ENCODE peak calls at places on chromosomes 13 and 19, in ten cellular contexts. S, Y, G, L, K, H, E, B, X and V are unnamed samples.

GRCh38 chr13:37202264-37202663 is 96.8 kb upstream of the CSNK1A1L start:
- DNase-seq in S (no peak), Y (no peak), G (no peak), L (peak; percentile 16), K (no peak), H (no peak), E (no peak), B (no peak), X (no peak), V (no peak)

GRCh38 chr19:658059-658839 is 4.8 kb downstream of the RNF126 start:
- DNase-seq in S (no peak), Y (no peak), G (no peak), L (peak; percentile 52), K (no peak), H (no peak), E (no peak), B (no peak), X (no peak), V (no peak)

GRCh38 chr13:88248393-88248792 is 577.2 kb downstream of the SLITRK5 start:
- DNase-seq in S (no peak), Y (no peak), G (no peak), L (no peak), K (no peak), H (no peak), E (no peak), B (no peak), X (no peak), V (no peak)

GRCh38 chr13:112248406-112248760 is 127.8 kb upstream of the SPACA7 start:
- DNase-seq in S (no peak), Y (no peak), G (no peak), L (no peak), K (no peak), H (no peak), E (no peak), B (no peak), X (no peak), V (no peak)

GRCh38 chr19:46634656-46635218 is 1.3 kb downstream of the GNG8 start:
- DNase-seq in S (peak; percentile 16), Y (no peak), G (no peak), L (no peak), K (no peak), H (peak; percentile 61), E (no peak), B (no peak), X (no peak), V (no peak)

GRCh38 chr13:99206226-99206625 is 5.6 kb downstream of the UBAC2 start:
- DNase-seq in S (no peak), Y (no peak), G (no peak), L (no peak), K (no peak), H (no peak), E (no peak), B (no peak), X (no peak), V (no peak)

GRCh38 chr19:38250821-38251563 is 5.2 kb downstream of the PPP1R14A start:
- DNase-seq in S (no peak), Y (no peak), G (no peak), L (peak; percentile 28), K (no peak), H (peak; percentile 55), E (no peak), B (no peak), X (no peak), V (no peak)

GRCh38 chr13:45873491-45874360 is 22.2 kb upstream of the SIAH3 start:
- DNase-seq in S (peak; percentile 13), Y (no peak), G (no peak), L (peak; percentile 48), K (peak; percentile 11), H (no peak), E (no peak), B (no peak), X (peak; percentile 40), V (no peak)

GRCh38 chr19:45668342-45668871 is 386 bp downstream of the GIPR start:
- DNase-seq in S (no peak), Y (no peak), G (no peak), L (peak; percentile 57), K (no peak), H (no peak), E (no peak), B (no peak), X (no peak), V (no peak)

GRCh38 chr19:3366761-3367571 is 583 bp downstream of the NFIC start:
- DNase-seq in S (peak; percentile 26), Y (no peak), G (no peak), L (peak; percentile 58), K (no peak), H (no peak), E (no peak), B (no peak), X (no peak), V (peak; percentile 15)

GRCh38 chr19:10694706-10695105 is 6.5 kb upstream of the QTRT1 start:
- DNase-seq in S (no peak), Y (no peak), G (no peak), L (peak; percentile 10), K (no peak), H (no peak), E (no peak), B (no peak), X (no peak), V (no peak)

GRCh38 chr13:60727140-60727539 is 330.1 kb downstream of the TDRD3 start:
- DNase-seq in S (no peak), Y (no peak), G (no peak), L (no peak), K (no peak), H (peak; percentile 34), E (no peak), B (no peak), X (no peak), V (no peak)

GRCh38 chr13:108963846-108964600 is 334.6 kb downstream of the MYO16 start:
- DNase-seq in S (no peak), Y (no peak), G (no peak), L (peak; percentile 77), K (no peak), H (no peak), E (no peak), B (no peak), X (peak; percentile 59), V (no peak)

GRCh38 chr13:106133025-106133424 is 402.4 kb downstream of the EFNB2 start:
- DNase-seq in S (no peak), Y (no peak), G (no peak), L (peak; percentile 78), K (peak; percentile 43), H (no peak), E (no peak), B (no peak), X (peak; percentile 51), V (no peak)

GRCh38 chr13:35927554-35927953 is 203.6 kb downstream of the DCLK1 start:
- DNase-seq in S (no peak), Y (no peak), G (no peak), L (peak; percentile 84), K (peak; percentile 25), H (no peak), E (no peak), B (no peak), X (peak; percentile 91), V (no peak)

GRCh38 chr13:44044544-44045178 is 165.0 kb downstream of the LACC1 start:
- DNase-seq in S (no peak), Y (no peak), G (no peak), L (no peak), K (no peak), H (no peak), E (no peak), B (no peak), X (no peak), V (no peak)

GRCh38 chr19:45391346-45391745 is 13.5 kb downstream of the PPP1R13L start:
- DNase-seq in S (no peak), Y (no peak), G (no peak), L (peak; percentile 28), K (peak; percentile 72), H (peak; percentile 55), E (no peak), B (no peak), X (no peak), V (no peak)

GRCh38 chr13:30796132-30796832 is 60.9 kb downstream of the ALOX5AP start:
- DNase-seq in S (peak; percentile 45), Y (no peak), G (no peak), L (peak; percentile 78), K (peak; percentile 48), H (no peak), E (no peak), B (no peak), X (peak; percentile 76), V (no peak)

GRCh38 chr19:3950871-3951861 is 18.3 kb downstream of the NMRK2 start:
- DNase-seq in S (no peak), Y (no peak), G (no peak), L (no peak), K (no peak), H (no peak), E (no peak), B (no peak), X (no peak), V (peak; percentile 6)

GRCh38 chr13:85525411-85525810 is 273.8 kb downstream of the SLITRK6 start:
- DNase-seq in S (no peak), Y (no peak), G (no peak), L (no peak), K (no peak), H (no peak), E (no peak), B (no peak), X (no peak), V (no peak)

GRCh38 chr13:89113744-89114143 is 1442.6 kb downstream of the SLITRK5 start:
- DNase-seq in S (no peak), Y (no peak), G (no peak), L (no peak), K (no peak), H (no peak), E (no peak), B (no peak), X (no peak), V (no peak)

GRCh38 chr19:5947435-5947834 is 30.5 kb downstream of the RANBP3 start:
- DNase-seq in S (no peak), Y (no peak), G (no peak), L (peak; percentile 90), K (no peak), H (no peak), E (no peak), B (no peak), X (no peak), V (no peak)

GRCh38 chr19:55467236-55468053 is 2.9 kb upstream of the C19orf85 start:
- DNase-seq in S (peak; percentile 90), Y (no peak), G (no peak), L (peak; percentile 81), K (peak; percentile 64), H (peak; percentile 67), E (no peak), B (peak; percentile 69), X (peak; percentile 86), V (peak; percentile 51)